ENCODE peak calls at places on chromosomes 1 and 21, in seven cellular contexts. N is CD4-positive, alpha-beta T cell; E is amniotic stem cell; U is stimulated activated CD8-positive, alpha-beta memory T cell treated with anti-CD3 and anti-CD28 coated beads, Interleukin-7, amount 100 ng/mL, for 24 hours; L is fibroblast of mammary gland; C is anterior cingulate cortex; F is NCI-H524. O is an unnamed sample.
A peak's percentile ranks its signal among the peaks of the same experiment; 100 is the strongest.

GRCh38 chr1:228393268-228393699 is 13.4 kb downstream of the TRIM11 start:
- DNase-seq in C (no peak), F (peak; percentile 18), L (peak; percentile 76), E (peak; percentile 24), U (no peak), N (no peak), O (no peak)

GRCh38 chr1:205365945-205366463 is 9.3 kb upstream of the KLHDC8A start:
- DNase-seq in C (no peak), N (no peak), F (no peak), L (peak; percentile 31), U (no peak), E (no peak), O (no peak)

GRCh38 chr1:27007909-27008582 is 4.6 kb downstream of the TENT5B start:
- DNase-seq in U (no peak), F (no peak), L (no peak), E (no peak), N (no peak), C (no peak), O (no peak)

GRCh38 chr21:37849703-37850102 is 66.6 kb downstream of the KCNJ6 start:
- DNase-seq in E (no peak), F (no peak), N (no peak), U (no peak), L (no peak), C (no peak), O (no peak)

GRCh38 chr1:224864006-224864405 is 65.5 kb upstream of the DNAH14 start:
- DNase-seq in E (no peak), N (no peak), L (peak; percentile 30), C (no peak), U (no peak), F (no peak), O (no peak)

GRCh38 chr1:16984717-16985116 is 4.3 kb upstream of the MFAP2 start:
- DNase-seq in N (no peak), U (no peak), E (peak; percentile 62), L (peak; percentile 95), C (peak; percentile 17), F (no peak), O (no peak)

GRCh38 chr1:119327436-119328155 is 41.0 kb upstream of the HAO2 start:
- DNase-seq in N (no peak), E (no peak), C (no peak), U (no peak), F (peak; percentile 53), L (peak; percentile 37), O (peak; percentile 3)

GRCh38 chr1:227317541-227318002 is 720 bp downstream of the CDC42BPA start:
- DNase-seq in E (no peak), C (peak; percentile 58), U (no peak), N (no peak), F (peak; percentile 6), L (peak; percentile 68), O (peak; percentile 75)

GRCh38 chr1:75083848-75084514 is 50.2 kb upstream of the LHX8 start:
- DNase-seq in F (no peak), C (no peak), N (no peak), L (no peak), E (no peak), U (no peak), O (no peak)

GRCh38 chr1:235515844-235516512 is 11.7 kb upstream of the B3GALNT2 start:
- DNase-seq in C (no peak), N (no peak), L (no peak), F (no peak), E (no peak), U (no peak), O (no peak)

GRCh38 chr21:40143822-40144525 is 276.7 kb downstream of the PCP4 start:
- DNase-seq in U (peak; percentile 5), E (peak; percentile 7), L (peak; percentile 35), F (peak; percentile 13), C (no peak), N (peak; percentile 4), O (peak; percentile 59)

GRCh38 chr1:235875236-235875635 is 8.5 kb upstream of the LYST start:
- DNase-seq in L (no peak), U (no peak), E (no peak), N (no peak), C (no peak), F (no peak), O (no peak)

GRCh38 chr1:59506952-59507351 is 210.1 kb downstream of the FGGY start:
- DNase-seq in E (no peak), F (no peak), L (peak; percentile 92), C (no peak), N (no peak), U (no peak), O (no peak)

GRCh38 chr21:42942244-42942643 is 16.8 kb upstream of the ERVH48-1 start:
- DNase-seq in C (no peak), E (no peak), U (no peak), L (peak; percentile 7), N (no peak), F (no peak), O (no peak)

GRCh38 chr1:70248729-70249128 is 27.5 kb downstream of the SRSF11 start:
- DNase-seq in F (no peak), N (no peak), U (no peak), E (no peak), L (no peak), C (no peak), O (no peak)

GRCh38 chr1:197917813-197918646 is 858 bp downstream of the LHX9 start:
- DNase-seq in N (no peak), L (no peak), E (no peak), C (no peak), U (no peak), F (peak; percentile 24), O (no peak)

GRCh38 chr1:178037510-178038253 is 56.2 kb upstream of the RASAL2 start:
- DNase-seq in N (no peak), E (no peak), L (peak; percentile 76), U (no peak), C (peak; percentile 62), F (peak; percentile 16), O (peak; percentile 83)

GRCh38 chr1:235865565-235866206 is 1.0 kb downstream of the LYST start:
- DNase-seq in C (no peak), F (no peak), U (no peak), L (peak; percentile 18), E (no peak), N (no peak), O (no peak)

GRCh38 chr1:231934797-231935196 is 308.2 kb downstream of the DISC1 start:
- DNase-seq in E (no peak), U (no peak), C (no peak), F (peak; percentile 80), L (no peak), N (no peak), O (no peak)

GRCh38 chr1:169327875-169328274 is 39.7 kb downstream of the NME7 start:
- DNase-seq in U (no peak), E (no peak), L (no peak), F (no peak), C (no peak), N (no peak), O (no peak)

GRCh38 chr1:16014509-16015482 is 3.0 kb downstream of the HSPB7 start:
- DNase-seq in F (no peak), U (no peak), L (no peak), C (no peak), N (no peak), E (no peak), O (no peak)

O was measured in globus pallidus.